ENCODE peak calls at places on chromosomes 7 and 10, in ten cellular contexts. One of them, this sample, is unnamed.

GRCh38 chr7:19776981-19777380 is 3.6 kb upstream of the TMEM196 start:
- DNase-seq in IMR-90: no peak
- DNase-seq in CD4-positive, alpha-beta T cell: no peak
- DNase-seq in tibial nerve: no peak
- DNase-seq in astrocyte: no peak
- DNase-seq in Peyer's patch: no peak
- DNase-seq in pancreas: no peak
- DNase-seq in AG09309: no peak
- DNase-seq in heart right ventricle: no peak
- DNase-seq in left lung: no peak
- DNase-seq in this sample: no peak

GRCh38 chr10:99484626-99485581 is 47.8 kb upstream of the NKX2-3 start:
- DNase-seq in AG09309: no peak
- DNase-seq in pancreas: no peak
- DNase-seq in tibial nerve: no peak
- DNase-seq in Peyer's patch: no peak
- DNase-seq in astrocyte: no peak
- DNase-seq in heart right ventricle: no peak
- DNase-seq in CD4-positive, alpha-beta T cell: no peak
- DNase-seq in left lung: no peak
- DNase-seq in IMR-90: no peak
- DNase-seq in this sample: no peak

GRCh38 chr10:114403545-114404161 is 649 bp downstream of the AFAP1L2 start:
- DNase-seq in astrocyte: no peak
- DNase-seq in tibial nerve: peak; percentile 35
- DNase-seq in IMR-90: no peak
- DNase-seq in Peyer's patch: no peak
- DNase-seq in AG09309: no peak
- DNase-seq in pancreas: peak; percentile 43
- DNase-seq in heart right ventricle: no peak
- DNase-seq in CD4-positive, alpha-beta T cell: no peak
- DNase-seq in left lung: no peak
- DNase-seq in this sample: peak; percentile 57

GRCh38 chr10:132175907-132176581 is 10.7 kb upstream of the DPYSL4 start:
- DNase-seq in astrocyte: no peak
- DNase-seq in heart right ventricle: no peak
- DNase-seq in tibial nerve: no peak
- DNase-seq in pancreas: no peak
- DNase-seq in IMR-90: no peak
- DNase-seq in left lung: no peak
- DNase-seq in CD4-positive, alpha-beta T cell: no peak
- DNase-seq in AG09309: no peak
- DNase-seq in Peyer's patch: no peak
- DNase-seq in this sample: no peak

GRCh38 chr7:158498443-158499108 is 89.0 kb downstream of the PTPRN2 start:
- DNase-seq in astrocyte: no peak
- DNase-seq in IMR-90: no peak
- DNase-seq in CD4-positive, alpha-beta T cell: no peak
- DNase-seq in heart right ventricle: no peak
- DNase-seq in Peyer's patch: no peak
- DNase-seq in left lung: no peak
- DNase-seq in pancreas: no peak
- DNase-seq in AG09309: no peak
- DNase-seq in tibial nerve: no peak
- DNase-seq in this sample: no peak

GRCh38 chr7:150740053-150740452 is 2.8 kb downstream of the GIMAP5 start:
- DNase-seq in Peyer's patch: no peak
- DNase-seq in IMR-90: no peak
- DNase-seq in heart right ventricle: no peak
- DNase-seq in astrocyte: no peak
- DNase-seq in tibial nerve: no peak
- DNase-seq in AG09309: no peak
- DNase-seq in left lung: no peak
- DNase-seq in pancreas: no peak
- DNase-seq in CD4-positive, alpha-beta T cell: no peak
- DNase-seq in this sample: no peak

GRCh38 chr10:89521368-89521767 is 14.0 kb downstream of the SLC16A12 start:
- DNase-seq in left lung: no peak
- DNase-seq in astrocyte: no peak
- DNase-seq in IMR-90: peak; percentile 59
- DNase-seq in Peyer's patch: no peak
- DNase-seq in CD4-positive, alpha-beta T cell: no peak
- DNase-seq in heart right ventricle: peak; percentile 60
- DNase-seq in AG09309: no peak
- DNase-seq in pancreas: no peak
- DNase-seq in tibial nerve: no peak
- DNase-seq in this sample: no peak

GRCh38 chr7:100827330-100828226 is at the start of gene EPHB4:
- DNase-seq in pancreas: peak; percentile 83
- DNase-seq in astrocyte: peak; percentile 80
- DNase-seq in IMR-90: peak; percentile 86
- DNase-seq in left lung: peak; percentile 90
- DNase-seq in heart right ventricle: peak; percentile 90
- DNase-seq in Peyer's patch: peak; percentile 35
- DNase-seq in tibial nerve: no peak
- DNase-seq in AG09309: no peak
- DNase-seq in CD4-positive, alpha-beta T cell: no peak
- DNase-seq in this sample: peak; percentile 41

DNA sequence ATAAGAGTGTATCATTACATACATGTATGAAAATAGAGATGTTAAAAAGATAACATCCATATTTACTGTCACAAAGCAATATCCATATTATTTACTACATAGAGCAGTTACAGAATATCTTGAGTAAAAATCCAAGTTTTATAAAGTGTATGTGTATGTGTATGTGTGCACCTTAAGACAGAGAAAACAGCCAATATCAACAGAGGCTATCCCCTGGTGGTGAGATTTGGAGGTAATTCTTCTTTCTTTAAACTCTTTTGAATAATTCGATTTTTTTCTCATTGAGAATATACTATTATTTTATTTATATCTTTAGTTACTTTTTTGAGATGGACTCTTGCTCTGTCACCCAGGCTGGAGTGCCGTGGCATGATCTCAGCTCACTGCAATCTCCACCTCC is 18.4 kb downstream of the TRDMT1 start:
- DNase-seq in IMR-90: no peak
- DNase-seq in AG09309: no peak
- DNase-seq in CD4-positive, alpha-beta T cell: no peak
- DNase-seq in left lung: no peak
- DNase-seq in heart right ventricle: no peak
- DNase-seq in Peyer's patch: no peak
- DNase-seq in astrocyte: no peak
- DNase-seq in tibial nerve: no peak
- DNase-seq in pancreas: no peak
- DNase-seq in this sample: no peak
- TF ChIP-seq CTCF in IMR-90: peak; percentile 23
- TF ChIP-seq CTCF in AG09309: no peak
- TF ChIP-seq CTCF in CD4-positive, alpha-beta T cell: no peak
- TF ChIP-seq CTCF in left lung: no peak
- TF ChIP-seq CTCF in heart right ventricle: no peak
- TF ChIP-seq CTCF in Peyer's patch: peak; percentile 29
- TF ChIP-seq CTCF in astrocyte: peak; percentile 4
- TF ChIP-seq CTCF in tibial nerve: peak; percentile 9
- TF ChIP-seq CTCF in pancreas: no peak
- TF ChIP-seq CTCF in this sample: no peak

GRCh38 chr10:8055420-8056349 is 1.2 kb downstream of the GATA3 start:
- DNase-seq in left lung: no peak
- DNase-seq in astrocyte: no peak
- DNase-seq in heart right ventricle: no peak
- DNase-seq in IMR-90: no peak
- DNase-seq in AG09309: no peak
- DNase-seq in tibial nerve: no peak
- DNase-seq in Peyer's patch: no peak
- DNase-seq in CD4-positive, alpha-beta T cell: no peak
- DNase-seq in pancreas: no peak
- DNase-seq in this sample: peak; percentile 68

GRCh38 chr10:8057636-8058273 is 3.3 kb downstream of the GATA3 start:
- DNase-seq in heart right ventricle: no peak
- DNase-seq in astrocyte: no peak
- DNase-seq in CD4-positive, alpha-beta T cell: no peak
- DNase-seq in IMR-90: no peak
- DNase-seq in left lung: no peak
- DNase-seq in tibial nerve: no peak
- DNase-seq in pancreas: no peak
- DNase-seq in AG09309: no peak
- DNase-seq in Peyer's patch: no peak
- DNase-seq in this sample: peak; percentile 11

GRCh38 chr10:8056378-8056777 is 1.9 kb downstream of the GATA3 start:
- DNase-seq in AG09309: no peak
- DNase-seq in CD4-positive, alpha-beta T cell: no peak
- DNase-seq in astrocyte: no peak
- DNase-seq in Peyer's patch: no peak
- DNase-seq in left lung: no peak
- DNase-seq in pancreas: no peak
- DNase-seq in heart right ventricle: no peak
- DNase-seq in IMR-90: no peak
- DNase-seq in tibial nerve: no peak
- DNase-seq in this sample: peak; percentile 34

GRCh38 chr10:8058274-8059111 is 4.0 kb downstream of the GATA3 start:
- DNase-seq in Peyer's patch: no peak
- DNase-seq in left lung: no peak
- DNase-seq in AG09309: no peak
- DNase-seq in astrocyte: no peak
- DNase-seq in tibial nerve: no peak
- DNase-seq in heart right ventricle: no peak
- DNase-seq in pancreas: no peak
- DNase-seq in IMR-90: no peak
- DNase-seq in CD4-positive, alpha-beta T cell: no peak
- DNase-seq in this sample: no peak

GRCh38 chr10:8056891-8057331 is 2.4 kb downstream of the GATA3 start:
- DNase-seq in tibial nerve: no peak
- DNase-seq in astrocyte: no peak
- DNase-seq in pancreas: no peak
- DNase-seq in AG09309: no peak
- DNase-seq in left lung: no peak
- DNase-seq in heart right ventricle: no peak
- DNase-seq in Peyer's patch: peak; percentile 35
- DNase-seq in CD4-positive, alpha-beta T cell: peak; percentile 45
- DNase-seq in IMR-90: no peak
- DNase-seq in this sample: peak; percentile 79
- TF ChIP-seq CTCF in tibial nerve: no peak
- TF ChIP-seq CTCF in astrocyte: no peak
- TF ChIP-seq CTCF in pancreas: no peak
- TF ChIP-seq CTCF in AG09309: no peak
- TF ChIP-seq CTCF in left lung: no peak
- TF ChIP-seq CTCF in heart right ventricle: no peak
- TF ChIP-seq CTCF in Peyer's patch: no peak
- TF ChIP-seq CTCF in CD4-positive, alpha-beta T cell: no peak
- TF ChIP-seq CTCF in IMR-90: no peak
- TF ChIP-seq CTCF in this sample: no peak

GRCh38 chr7:116505278-116505677 is 5.7 kb downstream of the CAV2 start:
- DNase-seq in left lung: no peak
- DNase-seq in astrocyte: no peak
- DNase-seq in Peyer's patch: no peak
- DNase-seq in IMR-90: no peak
- DNase-seq in tibial nerve: no peak
- DNase-seq in heart right ventricle: no peak
- DNase-seq in pancreas: no peak
- DNase-seq in AG09309: no peak
- DNase-seq in CD4-positive, alpha-beta T cell: no peak
- DNase-seq in this sample: no peak

GRCh38 chr7:116501425-116502167 is 2.1 kb downstream of the CAV2 start:
- DNase-seq in CD4-positive, alpha-beta T cell: no peak
- DNase-seq in Peyer's patch: no peak
- DNase-seq in pancreas: peak; percentile 42
- DNase-seq in IMR-90: peak; percentile 76
- DNase-seq in heart right ventricle: peak; percentile 45
- DNase-seq in left lung: no peak
- DNase-seq in AG09309: no peak
- DNase-seq in astrocyte: peak; percentile 64
- DNase-seq in tibial nerve: no peak
- DNase-seq in this sample: no peak

GRCh38 chr7:116502201-116503096 is 2.9 kb downstream of the CAV2 start:
- DNase-seq in heart right ventricle: no peak
- DNase-seq in astrocyte: no peak
- DNase-seq in CD4-positive, alpha-beta T cell: no peak
- DNase-seq in pancreas: no peak
- DNase-seq in AG09309: no peak
- DNase-seq in IMR-90: no peak
- DNase-seq in left lung: no peak
- DNase-seq in Peyer's patch: no peak
- DNase-seq in tibial nerve: no peak
- DNase-seq in this sample: no peak

GRCh38 chr7:116505823-116506222 is 6.3 kb downstream of the CAV2 start:
- DNase-seq in pancreas: no peak
- DNase-seq in left lung: no peak
- DNase-seq in IMR-90: no peak
- DNase-seq in AG09309: no peak
- DNase-seq in astrocyte: no peak
- DNase-seq in CD4-positive, alpha-beta T cell: no peak
- DNase-seq in Peyer's patch: no peak
- DNase-seq in tibial nerve: no peak
- DNase-seq in heart right ventricle: no peak
- DNase-seq in this sample: no peak

GRCh38 chr7:116503835-116504234 is 4.3 kb downstream of the CAV2 start:
- DNase-seq in IMR-90: no peak
- DNase-seq in heart right ventricle: no peak
- DNase-seq in left lung: no peak
- DNase-seq in tibial nerve: no peak
- DNase-seq in AG09309: no peak
- DNase-seq in astrocyte: no peak
- DNase-seq in Peyer's patch: no peak
- DNase-seq in pancreas: no peak
- DNase-seq in CD4-positive, alpha-beta T cell: no peak
- DNase-seq in this sample: no peak
- TF ChIP-seq CTCF in IMR-90: no peak
- TF ChIP-seq CTCF in heart right ventricle: no peak
- TF ChIP-seq CTCF in left lung: no peak
- TF ChIP-seq CTCF in tibial nerve: no peak
- TF ChIP-seq CTCF in AG09309: no peak
- TF ChIP-seq CTCF in astrocyte: no peak
- TF ChIP-seq CTCF in Peyer's patch: no peak
- TF ChIP-seq CTCF in pancreas: no peak
- TF ChIP-seq CTCF in CD4-positive, alpha-beta T cell: no peak
- TF ChIP-seq CTCF in this sample: no peak

GRCh38 chr7:135736586-135737305 is 8.8 kb upstream of the SLC13A4 start:
- DNase-seq in left lung: no peak
- DNase-seq in CD4-positive, alpha-beta T cell: no peak
- DNase-seq in astrocyte: no peak
- DNase-seq in Peyer's patch: no peak
- DNase-seq in AG09309: no peak
- DNase-seq in heart right ventricle: no peak
- DNase-seq in tibial nerve: no peak
- DNase-seq in IMR-90: no peak
- DNase-seq in pancreas: no peak
- DNase-seq in this sample: no peak

GRCh38 chr7:135741905-135742304 is 6.7 kb downstream of the FAM180A start:
- DNase-seq in tibial nerve: no peak
- DNase-seq in Peyer's patch: no peak
- DNase-seq in heart right ventricle: no peak
- DNase-seq in CD4-positive, alpha-beta T cell: no peak
- DNase-seq in left lung: no peak
- DNase-seq in astrocyte: no peak
- DNase-seq in pancreas: no peak
- DNase-seq in AG09309: no peak
- DNase-seq in IMR-90: no peak
- DNase-seq in this sample: no peak

GRCh38 chr7:135743907-135744789 is 4.5 kb downstream of the FAM180A start:
- DNase-seq in pancreas: no peak
- DNase-seq in CD4-positive, alpha-beta T cell: no peak
- DNase-seq in astrocyte: peak; percentile 86
- DNase-seq in IMR-90: peak; percentile 75
- DNase-seq in AG09309: peak; percentile 42
- DNase-seq in left lung: no peak
- DNase-seq in Peyer's patch: no peak
- DNase-seq in tibial nerve: no peak
- DNase-seq in heart right ventricle: peak; percentile 46
- DNase-seq in this sample: no peak

GRCh38 chr7:135742371-135742770 is 6.2 kb downstream of the FAM180A start:
- DNase-seq in pancreas: no peak
- DNase-seq in AG09309: no peak
- DNase-seq in heart right ventricle: no peak
- DNase-seq in tibial nerve: no peak
- DNase-seq in astrocyte: no peak
- DNase-seq in IMR-90: no peak
- DNase-seq in left lung: no peak
- DNase-seq in CD4-positive, alpha-beta T cell: no peak
- DNase-seq in Peyer's patch: no peak
- DNase-seq in this sample: no peak

GRCh38 chr7:135740868-135741267 is 7.7 kb downstream of the FAM180A start:
- DNase-seq in CD4-positive, alpha-beta T cell: no peak
- DNase-seq in AG09309: no peak
- DNase-seq in astrocyte: no peak
- DNase-seq in tibial nerve: no peak
- DNase-seq in pancreas: no peak
- DNase-seq in left lung: no peak
- DNase-seq in IMR-90: no peak
- DNase-seq in heart right ventricle: no peak
- DNase-seq in Peyer's patch: no peak
- DNase-seq in this sample: no peak
- TF ChIP-seq CTCF in CD4-positive, alpha-beta T cell: no peak
- TF ChIP-seq CTCF in AG09309: no peak
- TF ChIP-seq CTCF in astrocyte: no peak
- TF ChIP-seq CTCF in tibial nerve: no peak
- TF ChIP-seq CTCF in pancreas: no peak
- TF ChIP-seq CTCF in left lung: no peak
- TF ChIP-seq CTCF in IMR-90: no peak
- TF ChIP-seq CTCF in heart right ventricle: no peak
- TF ChIP-seq CTCF in Peyer's patch: no peak
- TF ChIP-seq CTCF in this sample: no peak

This sample was measured in GM20000.